ENCODE peak calls at places on chromosome 20, in five cellular contexts. A is naive thymus-derived CD4-positive, alpha-beta T cell; Q is aorta; B is stimulated activated CD8-positive, alpha-beta memory T cell treated with anti-CD3 and anti-CD28 coated beads, Interleukin-15, amount 100 ng/mL, for 24 hours; L is AML-193. G is an unnamed sample.

GRCh38 chr20:59452856-59453255 is 151.5 kb upstream of the PHACTR3 start:
- DNase-seq in A (no peak), Q (no peak), B (no peak), L (no peak), G (no peak)

GRCh38 chr20:32007787-32008616 is 2.2 kb upstream of the CCM2L start:
- DNase-seq in A (no peak), Q (no peak), B (no peak), L (no peak), G (no peak)

GRCh38 chr20:1868856-1869255 is 26.4 kb upstream of the SIRPA start:
- DNase-seq in A (no peak), Q (no peak), B (no peak), L (no peak), G (no peak)

GRCh38 chr20:1278993-1279392 is 12.9 kb downstream of the SNPH start:
- DNase-seq in A (no peak), Q (no peak), B (no peak), L (no peak), G (no peak)

GRCh38 chr20:63178889-63179751 is 36.8 kb downstream of the YTHDF1 start:
- DNase-seq in A (peak), Q (peak), B (peak), L (peak), G (peak)

GRCh38 chr20:54028276-54029011 is 42.0 kb downstream of the BCAS1 start:
- DNase-seq in A (no peak), Q (no peak), B (no peak), L (no peak), G (no peak)

GRCh38 chr20:35702051-35702823 is 3.0 kb downstream of the ROMO1 start:
- DNase-seq in A (no peak), Q (no peak), B (no peak), L (no peak), G (no peak)

GRCh38 chr20:7772376-7772775 is 167.9 kb downstream of the HAO1 start:
- DNase-seq in A (no peak), Q (no peak), B (no peak), L (no peak), G (no peak)

GRCh38 chr20:63698739-63699465 is 2.5 kb downstream of the TNFRSF6B start:
- DNase-seq in A (no peak), Q (peak), B (no peak), L (no peak), G (no peak)

GRCh38 chr20:24017160-24017761 is 28.7 kb upstream of the GGTLC1 start:
- DNase-seq in A (no peak), Q (no peak), B (no peak), L (no peak), G (no peak)

GRCh38 chr20:12824353-12824752 is 184.4 kb upstream of the SPTLC3 start:
- DNase-seq in A (no peak), Q (no peak), B (no peak), L (no peak), G (no peak)

GRCh38 chr20:3681931-3682820 is at the start of gene ADAM33:
- DNase-seq in A (no peak), Q (peak), B (no peak), L (no peak), G (no peak)

GRCh38 chr20:58700121-58700780 is 7.7 kb downstream of the NPEPL1 start:
- DNase-seq in A (no peak), Q (no peak), B (no peak), L (no peak), G (no peak)